ENCODE peak calls at places on chromosomes 3 and 15, in seven cellular contexts. O, H, J, B, D, R and E are unnamed samples.

GRCh38 chr3:183698760-183699159 is 1.2 kb downstream of the YEATS2 start:
- DNase-seq in O (no peak), H (no peak), J (no peak), B (peak), D (no peak), R (no peak), E (peak)

GRCh38 chr3:71512000-71512399 is 71.5 kb downstream of the FOXP1 start:
- DNase-seq in O (no peak), H (no peak), J (peak), B (no peak), D (no peak), R (no peak), E (peak)

GRCh38 chr3:94716326-94717018 is 653.6 kb downstream of the NSUN3 start:
- DNase-seq in O (no peak), H (no peak), J (peak), B (no peak), D (no peak), R (no peak), E (no peak)

GRCh38 chr3:37668831-37669610 is 192.7 kb upstream of the CTDSPL start:
- DNase-seq in O (no peak), H (peak), J (no peak), B (no peak), D (no peak), R (no peak), E (no peak)

GRCh38 chr3:122255757-122256439 is 69.2 kb upstream of the CSTA start:
- DNase-seq in O (no peak), H (no peak), J (no peak), B (no peak), D (no peak), R (no peak), E (no peak)

GRCh38 chr3:69144631-69145244 is 22.3 kb upstream of the LMOD3 start:
- DNase-seq in O (no peak), H (peak), J (peak), B (no peak), D (no peak), R (no peak), E (peak)

GRCh38 chr3:48408823-48409281 is 21.0 kb downstream of the PLXNB1 start:
- DNase-seq in O (no peak), H (peak), J (peak), B (no peak), D (no peak), R (no peak), E (peak)

GRCh38 chr3:126081618-126082333 is 2.1 kb downstream of the SLC41A3 start:
- DNase-seq in O (peak), H (peak), J (peak), B (no peak), D (peak), R (no peak), E (peak)

GRCh38 chr15:52695146-52695545 is 16.0 kb upstream of the ATOSA start:
- DNase-seq in O (no peak), H (no peak), J (no peak), B (no peak), D (no peak), R (no peak), E (no peak)

GRCh38 chr3:32934150-32934742 is 17.2 kb upstream of the CCR4 start:
- DNase-seq in O (no peak), H (peak), J (peak), B (peak), D (peak), R (no peak), E (peak)

GRCh38 chr3:115980709-115981108 is 357.4 kb downstream of the GAP43 start:
- DNase-seq in O (no peak), H (no peak), J (no peak), B (no peak), D (no peak), R (no peak), E (no peak)

GRCh38 chr3:115977866-115978265 is 354.6 kb downstream of the GAP43 start:
- DNase-seq in O (no peak), H (no peak), J (peak), B (no peak), D (no peak), R (no peak), E (no peak)

GRCh38 chr3:115986555-115987207 is 363.4 kb downstream of the GAP43 start:
- DNase-seq in O (peak), H (peak), J (peak), B (no peak), D (peak), R (no peak), E (peak)

GRCh38 chr3:115982121-115982520 is 358.8 kb downstream of the GAP43 start:
- DNase-seq in O (no peak), H (no peak), J (no peak), B (no peak), D (no peak), R (no peak), E (no peak)

DNA sequence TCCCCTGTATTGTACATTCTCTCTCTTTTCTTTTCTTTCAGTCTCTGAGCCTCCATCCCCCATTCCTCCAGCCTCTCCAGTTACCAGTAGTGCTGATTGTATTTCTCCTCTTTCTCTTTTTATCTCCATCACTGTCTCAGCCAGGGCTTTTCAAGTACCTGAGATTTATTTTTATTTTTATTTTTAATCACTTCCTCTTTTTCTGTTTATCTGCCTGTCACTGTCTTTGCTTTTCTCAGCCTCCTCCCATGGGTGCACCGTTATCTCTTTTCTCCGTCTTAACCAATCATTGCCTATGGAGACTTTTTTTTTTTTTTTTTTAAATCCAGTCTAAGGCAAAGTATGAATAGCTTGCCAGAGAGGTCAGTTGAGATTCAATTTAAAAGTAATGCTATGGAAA is 359.3 kb downstream of the GAP43 start:
- DNase-seq in O (no peak), H (no peak), J (no peak), B (no peak), D (no peak), R (no peak), E (no peak)
- TF ChIP-seq MAX in O (no peak), H (no peak), J (no peak), B (no peak), D (no peak), R (no peak), E (no peak)

DNA sequence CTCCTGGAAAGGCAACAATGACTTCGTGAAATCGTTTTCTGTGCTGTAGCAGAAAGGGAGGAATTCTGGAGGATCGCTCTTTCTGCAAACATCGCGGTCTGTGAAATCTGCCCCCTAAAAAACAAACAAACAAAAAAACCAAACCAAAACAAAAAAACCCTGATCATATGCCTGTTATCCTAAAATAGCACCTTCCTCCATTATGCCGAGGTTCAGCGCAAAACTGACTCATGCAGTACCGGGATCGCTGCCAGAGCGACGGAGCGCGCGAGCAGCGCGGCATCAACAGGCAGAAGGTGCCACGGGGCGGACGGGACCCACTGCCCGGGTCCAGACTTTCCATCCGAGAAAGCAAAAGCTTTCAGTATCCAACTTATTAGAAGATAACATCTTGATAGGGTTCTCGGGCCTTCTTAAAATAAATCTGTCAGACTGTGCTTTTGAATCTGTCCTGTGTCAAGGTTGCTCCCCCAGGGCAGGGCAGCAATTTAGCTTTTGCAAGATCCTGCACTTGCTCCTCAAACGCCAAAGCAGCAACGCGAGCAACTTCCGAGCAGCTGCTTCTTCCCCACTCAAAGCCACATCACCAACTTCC is 156.0 kb downstream of the FGF12 start:
- DNase-seq in O (peak), H (peak), J (no peak), B (peak), D (no peak), R (no peak), E (peak)
- TF ChIP-seq MAX in O (no peak), H (peak), J (no peak), B (no peak), D (no peak), R (no peak), E (no peak)

GRCh38 chr15:62850791-62851291 is 191.7 kb upstream of the TPM1 start:
- DNase-seq in O (peak), H (no peak), J (peak), B (peak), D (no peak), R (no peak), E (no peak)
- TF ChIP-seq MAX in O (peak), H (peak), J (no peak), B (no peak), D (no peak), R (no peak), E (no peak)

GRCh38 chr15:78264304-78265136 is at the start of gene DNAJA4:
- DNase-seq in O (no peak), H (peak), J (peak), B (peak), D (no peak), R (no peak), E (no peak)
- TF ChIP-seq MAX in O (no peak), H (no peak), J (peak), B (no peak), D (peak), R (no peak), E (no peak)

DNA sequence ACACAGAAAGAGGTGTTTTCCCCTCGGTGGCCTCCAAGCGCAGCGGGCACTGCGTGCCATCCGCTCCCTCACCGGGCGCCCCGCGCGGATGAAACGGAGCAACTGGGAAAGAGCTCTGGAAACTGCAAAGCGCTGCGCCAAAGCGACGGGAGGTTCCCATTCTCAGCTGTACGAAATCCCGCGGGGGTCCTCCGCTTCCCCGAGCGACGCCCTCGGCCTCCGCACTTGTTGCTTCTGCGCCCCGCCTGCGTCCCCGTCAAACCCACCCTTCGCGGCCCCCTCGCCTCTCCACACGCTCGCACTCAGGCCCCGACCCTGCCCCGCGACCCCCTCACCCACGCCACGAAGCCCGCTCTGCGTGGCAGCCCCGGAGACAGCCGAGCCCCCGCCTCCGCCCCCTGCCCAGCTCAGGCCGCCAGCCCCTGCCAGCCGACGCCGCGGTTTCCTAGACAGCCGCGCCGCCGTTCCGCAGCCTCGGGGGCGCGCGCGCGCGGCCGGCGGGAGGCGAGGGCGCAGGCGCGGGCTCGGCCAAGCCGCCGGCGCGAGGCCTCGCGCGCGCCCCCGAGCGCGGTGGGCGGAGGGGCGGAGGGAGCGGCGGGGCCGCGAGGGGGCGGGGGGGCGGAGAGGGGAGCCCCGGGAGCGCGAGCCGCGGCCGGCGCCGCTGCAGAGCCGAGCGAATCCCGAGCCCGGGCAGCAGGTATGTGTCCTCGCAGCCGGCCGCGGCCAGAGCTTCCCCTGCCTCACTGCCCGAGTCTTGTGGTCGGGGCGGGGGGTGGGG is at the start of gene TMEM266:
- DNase-seq in O (peak), H (peak), J (peak), B (peak), D (no peak), R (no peak), E (peak)
- TF ChIP-seq MAX in O (peak), H (no peak), J (no peak), B (no peak), D (no peak), R (no peak), E (no peak)